ENCODE peak calls at places on chromosomes 16 and 17, in seven cellular contexts. D, P, N, S, U, X and K are unnamed samples.

GRCh38 chr17:74750327-74751069 is 2.1 kb downstream of the NHERF1 start:
- DNase-seq in X (no peak), D (no peak), U (no peak), N (no peak), P (peak), S (no peak), K (no peak)

GRCh38 chr17:75489511-75489955 is 25.8 kb downstream of the CASKIN2 start:
- DNase-seq in U (no peak), X (no peak), N (no peak), P (no peak), S (no peak), D (no peak), K (no peak)

GRCh38 chr16:72072514-72073342 is 9.7 kb downstream of the HPR start:
- DNase-seq in N (no peak), D (peak), U (peak), P (peak), S (no peak), X (no peak), K (no peak)

GRCh38 chr17:42081516-42082129 is 16.6 kb downstream of the ZNF385C start:
- DNase-seq in U (no peak), X (no peak), S (no peak), N (no peak), P (no peak), D (no peak), K (no peak)

GRCh38 chr16:54175552-54176375 is 110.8 kb downstream of the IRX3 start:
- DNase-seq in S (no peak), P (no peak), D (no peak), X (no peak), U (no peak), N (no peak), K (no peak)

GRCh38 chr17:74386397-74386796 is 19.1 kb downstream of the GPR142 start:
- DNase-seq in P (no peak), D (no peak), S (no peak), N (no peak), X (no peak), U (no peak), K (no peak)

GRCh38 chr17:35184274-35184673 is 9.9 kb downstream of the SLC35G3 start:
- DNase-seq in N (no peak), P (no peak), U (no peak), S (no peak), D (no peak), X (no peak), K (no peak)

GRCh38 chr17:65482201-65482600 is 79.2 kb downstream of the AXIN2 start:
- DNase-seq in S (no peak), P (no peak), N (no peak), D (no peak), X (no peak), U (no peak), K (no peak)

GRCh38 chr16:66298571-66299120 is 67.8 kb upstream of the CDH5 start:
- DNase-seq in X (no peak), U (no peak), P (no peak), S (no peak), N (no peak), D (no peak), K (no peak)

GRCh38 chr17:55500103-55500502 is 11.1 kb downstream of the SMIM36 start:
- DNase-seq in N (no peak), U (no peak), S (no peak), X (no peak), P (no peak), D (peak), K (no peak)

GRCh38 chr17:83155128-83156081 is 76.0 kb downstream of the METRNL start:
- DNase-seq in P (no peak), X (no peak), U (no peak), N (peak), D (no peak), S (no peak), K (no peak)

GRCh38 chr17:59425085-59425901 is 93.8 kb downstream of the YPEL2 start:
- DNase-seq in S (no peak), D (no peak), P (no peak), U (no peak), N (no peak), X (no peak), K (no peak)

GRCh38 chr16:19809121-19809635 is 75.5 kb downstream of the GPRC5B start:
- DNase-seq in P (no peak), S (peak), D (no peak), U (no peak), X (no peak), N (no peak), K (peak)

GRCh38 chr16:21638573-21638975 is 13.8 kb downstream of the IGSF6 start:
- DNase-seq in D (no peak), N (no peak), S (peak), P (no peak), U (no peak), X (no peak), K (no peak)

GRCh38 chr16:75219088-75219487 is 300 bp downstream of the CTRB1 start:
- DNase-seq in P (no peak), D (no peak), U (no peak), N (no peak), S (no peak), X (no peak), K (no peak)

GRCh38 chr17:78257810-78258322 is 26.4 kb downstream of the TMEM235 start:
- DNase-seq in D (no peak), P (no peak), N (no peak), U (no peak), X (no peak), S (no peak), K (no peak)

GRCh38 chr16:62254847-62255246 is 218.6 kb upstream of the CDH8 start:
- DNase-seq in P (no peak), U (no peak), S (peak), D (no peak), N (no peak), X (no peak), K (no peak)

GRCh38 chr16:78211200-78211599 is 111.7 kb downstream of the WWOX start:
- DNase-seq in X (no peak), U (no peak), P (no peak), S (no peak), N (no peak), D (no peak), K (no peak)

GRCh38 chr17:50210249-50211225 is 9.1 kb upstream of the COL1A1 start:
- DNase-seq in U (peak), S (peak), P (peak), N (peak), D (peak), X (peak), K (peak)

GRCh38 chr17:83056583-83057396 is 22.6 kb upstream of the METRNL start:
- DNase-seq in U (no peak), S (no peak), X (no peak), N (no peak), P (peak), D (peak), K (peak)

GRCh38 chr16:85611455-85612190 is 1.5 kb upstream of the GSE1 start:
- DNase-seq in N (no peak), S (peak), D (peak), U (no peak), P (peak), X (peak), K (peak)

GRCh38 chr17:28501421-28502284 is 4.5 kb upstream of the FOXN1 start:
- DNase-seq in U (no peak), X (no peak), S (no peak), P (peak), N (no peak), D (no peak), K (no peak)

GRCh38 chr17:3961564-3962047 is 2.6 kb downstream of the ATP2A3 start:
- DNase-seq in U (no peak), D (no peak), N (no peak), S (no peak), P (peak), X (no peak), K (no peak)

GRCh38 chr17:64051153-64051552 is 30.7 kb upstream of the ICAM2 start:
- DNase-seq in S (no peak), X (no peak), U (no peak), P (no peak), N (no peak), D (no peak), K (no peak)

GRCh38 chr17:10754109-10754508 is 24.3 kb upstream of the TMEM220 start:
- DNase-seq in S (no peak), N (no peak), U (no peak), D (peak), X (peak), P (peak), K (no peak)

GRCh38 chr16:85757341-85757822 is 6.5 kb upstream of the C16orf74 start:
- DNase-seq in D (no peak), X (no peak), P (no peak), S (peak), U (no peak), N (no peak), K (peak)

GRCh38 chr17:59487161-59487873 is 78.1 kb upstream of the DHX40 start:
- DNase-seq in P (no peak), X (no peak), U (no peak), D (no peak), N (no peak), S (no peak), K (no peak)

GRCh38 chr17:51260960-51261958 is 913 bp downstream of the UTP18 start:
- DNase-seq in U (no peak), D (peak), S (no peak), P (peak), N (no peak), X (peak), K (no peak)

GRCh38 chr17:6506679-6507231 is 49.6 kb downstream of the PITPNM3 start:
- DNase-seq in D (no peak), N (no peak), U (no peak), P (peak), S (no peak), X (peak), K (peak)

GRCh38 chr17:499836-500543 is 147.4 kb upstream of the RPH3AL start:
- DNase-seq in S (no peak), D (no peak), X (no peak), P (no peak), N (no peak), U (no peak), K (no peak)

GRCh38 chr16:16025214-16025968 is 76.0 kb downstream of the ABCC1 start:
- DNase-seq in U (peak), N (peak), S (no peak), X (no peak), P (no peak), D (peak), K (peak)

GRCh38 chr17:63039899-63040602 is 74.0 kb downstream of the TANC2 start:
- DNase-seq in U (no peak), N (peak), P (no peak), D (no peak), X (peak), S (peak), K (peak)

GRCh38 chr16:49659356-49659755 is 196.6 kb downstream of the ZNF423 start:
- DNase-seq in S (no peak), U (no peak), N (no peak), D (no peak), X (no peak), P (no peak), K (no peak)